ENCODE peak calls at places on chromosomes 5 and 9, in eight cellular contexts. One of them, this sample, is unnamed.
A peak's percentile ranks its signal among the peaks of the same experiment; 100 is the strongest.

GRCh38 chr9:68739631-68740174 is 34.7 kb downstream of the PIP5K1B start:
- DNase-seq in NCI-H510A treated with DMSO at 0.1 percent for 48 hours: no peak
- DNase-seq in non-pigmented ciliary epithelial cell: no peak
- DNase-seq in GM12865: no peak
- DNase-seq in DMS153: no peak
- DNase-seq in nucleus accumbens: no peak
- DNase-seq in cardiac septum: no peak
- DNase-seq in GM04504: no peak
- DNase-seq in this sample: peak; percentile 16

GRCh38 chr5:143248822-143249579 is 154.5 kb downstream of the NR3C1 start:
- DNase-seq in GM12865: no peak
- DNase-seq in nucleus accumbens: no peak
- DNase-seq in DMS153: no peak
- DNase-seq in cardiac septum: no peak
- DNase-seq in GM04504: peak; percentile 79
- DNase-seq in non-pigmented ciliary epithelial cell: no peak
- DNase-seq in NCI-H510A treated with DMSO at 0.1 percent for 48 hours: no peak
- DNase-seq in this sample: no peak

GRCh38 chr9:93945400-93946337 is 9.5 kb downstream of the BARX1 start:
- DNase-seq in GM04504: no peak
- DNase-seq in DMS153: no peak
- DNase-seq in non-pigmented ciliary epithelial cell: no peak
- DNase-seq in GM12865: no peak
- DNase-seq in nucleus accumbens: no peak
- DNase-seq in cardiac septum: no peak
- DNase-seq in NCI-H510A treated with DMSO at 0.1 percent for 48 hours: no peak
- DNase-seq in this sample: no peak

GRCh38 chr9:136950656-136951030 is 1.4 kb upstream of the LCN12 start:
- DNase-seq in DMS153: no peak
- DNase-seq in GM12865: no peak
- DNase-seq in GM04504: no peak
- DNase-seq in non-pigmented ciliary epithelial cell: no peak
- DNase-seq in NCI-H510A treated with DMSO at 0.1 percent for 48 hours: no peak
- DNase-seq in nucleus accumbens: no peak
- DNase-seq in cardiac septum: no peak
- DNase-seq in this sample: no peak

GRCh38 chr9:18149457-18150011 is 324.4 kb upstream of the ADAMTSL1 start:
- DNase-seq in NCI-H510A treated with DMSO at 0.1 percent for 48 hours: no peak
- DNase-seq in GM12865: no peak
- DNase-seq in GM04504: no peak
- DNase-seq in DMS153: no peak
- DNase-seq in non-pigmented ciliary epithelial cell: no peak
- DNase-seq in nucleus accumbens: no peak
- DNase-seq in cardiac septum: no peak
- DNase-seq in this sample: no peak

GRCh38 chr9:131062979-131063378 is 33.4 kb upstream of the AIF1L start:
- DNase-seq in DMS153: no peak
- DNase-seq in GM04504: no peak
- DNase-seq in GM12865: no peak
- DNase-seq in NCI-H510A treated with DMSO at 0.1 percent for 48 hours: no peak
- DNase-seq in nucleus accumbens: no peak
- DNase-seq in non-pigmented ciliary epithelial cell: no peak
- DNase-seq in cardiac septum: no peak
- DNase-seq in this sample: no peak

GRCh38 chr5:142201471-142201887 is 92.9 kb downstream of the NDFIP1 start:
- DNase-seq in NCI-H510A treated with DMSO at 0.1 percent for 48 hours: no peak
- DNase-seq in non-pigmented ciliary epithelial cell: peak; percentile 97
- DNase-seq in GM04504: peak; percentile 84
- DNase-seq in DMS153: no peak
- DNase-seq in cardiac septum: no peak
- DNase-seq in GM12865: no peak
- DNase-seq in nucleus accumbens: no peak
- DNase-seq in this sample: no peak

GRCh38 chr5:147520450-147520849 is 10.6 kb upstream of the DPYSL3 start:
- DNase-seq in non-pigmented ciliary epithelial cell: no peak
- DNase-seq in GM04504: no peak
- DNase-seq in NCI-H510A treated with DMSO at 0.1 percent for 48 hours: no peak
- DNase-seq in cardiac septum: no peak
- DNase-seq in GM12865: no peak
- DNase-seq in nucleus accumbens: no peak
- DNase-seq in DMS153: no peak
- DNase-seq in this sample: no peak

GRCh38 chr5:1471997-1472963 is 27.0 kb upstream of the SLC6A3 start:
- DNase-seq in GM04504: no peak
- DNase-seq in NCI-H510A treated with DMSO at 0.1 percent for 48 hours: no peak
- DNase-seq in DMS153: no peak
- DNase-seq in nucleus accumbens: no peak
- DNase-seq in cardiac septum: peak; percentile 72
- DNase-seq in non-pigmented ciliary epithelial cell: no peak
- DNase-seq in GM12865: peak; percentile 17
- DNase-seq in this sample: peak; percentile 52

GRCh38 chr5:137195483-137195882 is 303.6 kb downstream of the SPOCK1 start:
- DNase-seq in non-pigmented ciliary epithelial cell: no peak
- DNase-seq in cardiac septum: no peak
- DNase-seq in nucleus accumbens: peak; percentile 13
- DNase-seq in NCI-H510A treated with DMSO at 0.1 percent for 48 hours: no peak
- DNase-seq in GM04504: no peak
- DNase-seq in DMS153: peak; percentile 9
- DNase-seq in GM12865: no peak
- DNase-seq in this sample: no peak

GRCh38 chr5:97065475-97065874 is 76.9 kb downstream of the LIX1 start:
- DNase-seq in NCI-H510A treated with DMSO at 0.1 percent for 48 hours: no peak
- DNase-seq in GM12865: no peak
- DNase-seq in GM04504: no peak
- DNase-seq in DMS153: no peak
- DNase-seq in non-pigmented ciliary epithelial cell: no peak
- DNase-seq in nucleus accumbens: no peak
- DNase-seq in cardiac septum: no peak
- DNase-seq in this sample: no peak

GRCh38 chr5:16304846-16305245 is 125.3 kb upstream of the MARCHF11 start:
- DNase-seq in non-pigmented ciliary epithelial cell: no peak
- DNase-seq in cardiac septum: no peak
- DNase-seq in nucleus accumbens: no peak
- DNase-seq in NCI-H510A treated with DMSO at 0.1 percent for 48 hours: no peak
- DNase-seq in DMS153: no peak
- DNase-seq in GM04504: peak; percentile 8
- DNase-seq in GM12865: no peak
- DNase-seq in this sample: no peak

GRCh38 chr9:131826053-131826452 is 86.2 kb upstream of the RAPGEF1 start:
- DNase-seq in nucleus accumbens: no peak
- DNase-seq in cardiac septum: no peak
- DNase-seq in NCI-H510A treated with DMSO at 0.1 percent for 48 hours: no peak
- DNase-seq in DMS153: no peak
- DNase-seq in non-pigmented ciliary epithelial cell: no peak
- DNase-seq in GM04504: no peak
- DNase-seq in GM12865: no peak
- DNase-seq in this sample: no peak

GRCh38 chr9:37683531-37684371 is 33.0 kb downstream of the FRMPD1 start:
- DNase-seq in GM12865: no peak
- DNase-seq in DMS153: no peak
- DNase-seq in NCI-H510A treated with DMSO at 0.1 percent for 48 hours: no peak
- DNase-seq in cardiac septum: no peak
- DNase-seq in non-pigmented ciliary epithelial cell: no peak
- DNase-seq in GM04504: no peak
- DNase-seq in nucleus accumbens: no peak
- DNase-seq in this sample: no peak

GRCh38 chr5:55481293-55481900 is 53.4 kb downstream of the PLPP1 start:
- DNase-seq in GM04504: no peak
- DNase-seq in NCI-H510A treated with DMSO at 0.1 percent for 48 hours: no peak
- DNase-seq in GM12865: no peak
- DNase-seq in DMS153: no peak
- DNase-seq in nucleus accumbens: no peak
- DNase-seq in non-pigmented ciliary epithelial cell: no peak
- DNase-seq in cardiac septum: no peak
- DNase-seq in this sample: no peak

GRCh38 chr9:113587471-113588031 is 124.0 kb downstream of the RGS3 start:
- DNase-seq in nucleus accumbens: peak; percentile 19
- DNase-seq in DMS153: no peak
- DNase-seq in NCI-H510A treated with DMSO at 0.1 percent for 48 hours: no peak
- DNase-seq in non-pigmented ciliary epithelial cell: no peak
- DNase-seq in GM12865: no peak
- DNase-seq in GM04504: no peak
- DNase-seq in cardiac septum: peak; percentile 87
- DNase-seq in this sample: peak; percentile 59

GRCh38 chr5:106415541-106415940 is 1255.2 kb downstream of the EFNA5 start:
- DNase-seq in GM12865: no peak
- DNase-seq in nucleus accumbens: no peak
- DNase-seq in GM04504: peak; percentile 44
- DNase-seq in NCI-H510A treated with DMSO at 0.1 percent for 48 hours: no peak
- DNase-seq in DMS153: no peak
- DNase-seq in non-pigmented ciliary epithelial cell: peak; percentile 93
- DNase-seq in cardiac septum: no peak
- DNase-seq in this sample: no peak

GRCh38 chr5:78504726-78505431 is 143.7 kb downstream of the LHFPL2 start:
- DNase-seq in DMS153: peak; percentile 64
- DNase-seq in NCI-H510A treated with DMSO at 0.1 percent for 48 hours: peak; percentile 46
- DNase-seq in cardiac septum: peak; percentile 90
- DNase-seq in non-pigmented ciliary epithelial cell: peak; percentile 96
- DNase-seq in GM04504: peak; percentile 100
- DNase-seq in GM12865: no peak
- DNase-seq in nucleus accumbens: peak; percentile 85
- DNase-seq in this sample: peak; percentile 78

GRCh38 chr5:119943148-119943547 is 313.8 kb downstream of the FAM170A start:
- DNase-seq in non-pigmented ciliary epithelial cell: no peak
- DNase-seq in cardiac septum: no peak
- DNase-seq in GM04504: no peak
- DNase-seq in nucleus accumbens: no peak
- DNase-seq in DMS153: no peak
- DNase-seq in NCI-H510A treated with DMSO at 0.1 percent for 48 hours: no peak
- DNase-seq in GM12865: no peak
- DNase-seq in this sample: no peak

GRCh38 chr9:96080364-96080763 is 204.9 kb downstream of the ERCC6L2 start:
- DNase-seq in GM04504: no peak
- DNase-seq in non-pigmented ciliary epithelial cell: no peak
- DNase-seq in DMS153: no peak
- DNase-seq in GM12865: no peak
- DNase-seq in cardiac septum: no peak
- DNase-seq in nucleus accumbens: no peak
- DNase-seq in NCI-H510A treated with DMSO at 0.1 percent for 48 hours: no peak
- DNase-seq in this sample: no peak

GRCh38 chr5:179296150-179296821 is 49.0 kb downstream of the ADAMTS2 start:
- DNase-seq in NCI-H510A treated with DMSO at 0.1 percent for 48 hours: no peak
- DNase-seq in nucleus accumbens: no peak
- DNase-seq in GM04504: no peak
- DNase-seq in GM12865: no peak
- DNase-seq in DMS153: no peak
- DNase-seq in cardiac septum: peak; percentile 65
- DNase-seq in non-pigmented ciliary epithelial cell: no peak
- DNase-seq in this sample: no peak

GRCh38 chr9:135526730-135527571 is 5.7 kb downstream of the LCN1 start:
- DNase-seq in GM12865: no peak
- DNase-seq in DMS153: no peak
- DNase-seq in non-pigmented ciliary epithelial cell: no peak
- DNase-seq in cardiac septum: no peak
- DNase-seq in nucleus accumbens: no peak
- DNase-seq in GM04504: no peak
- DNase-seq in NCI-H510A treated with DMSO at 0.1 percent for 48 hours: no peak
- DNase-seq in this sample: no peak

GRCh38 chr9:136046555-136046921 is 48.6 kb downstream of the NACC2 start:
- DNase-seq in nucleus accumbens: no peak
- DNase-seq in GM12865: no peak
- DNase-seq in NCI-H510A treated with DMSO at 0.1 percent for 48 hours: no peak
- DNase-seq in GM04504: no peak
- DNase-seq in cardiac septum: no peak
- DNase-seq in non-pigmented ciliary epithelial cell: no peak
- DNase-seq in DMS153: no peak
- DNase-seq in this sample: no peak

GRCh38 chr5:115372121-115372520 is 75.7 kb upstream of the CCDC112 start:
- DNase-seq in NCI-H510A treated with DMSO at 0.1 percent for 48 hours: no peak
- DNase-seq in DMS153: no peak
- DNase-seq in non-pigmented ciliary epithelial cell: no peak
- DNase-seq in GM04504: peak; percentile 16
- DNase-seq in cardiac septum: no peak
- DNase-seq in GM12865: no peak
- DNase-seq in nucleus accumbens: no peak
- DNase-seq in this sample: no peak

GRCh38 chr9:94921656-94922055 is 195.2 kb downstream of the AOPEP start:
- DNase-seq in GM04504: no peak
- DNase-seq in nucleus accumbens: no peak
- DNase-seq in NCI-H510A treated with DMSO at 0.1 percent for 48 hours: no peak
- DNase-seq in cardiac septum: no peak
- DNase-seq in DMS153: no peak
- DNase-seq in GM12865: no peak
- DNase-seq in non-pigmented ciliary epithelial cell: no peak
- DNase-seq in this sample: no peak

GRCh38 chr5:130289132-130290088 is 385.1 kb downstream of the CHSY3 start:
- DNase-seq in GM04504: peak; percentile 19
- DNase-seq in cardiac septum: no peak
- DNase-seq in non-pigmented ciliary epithelial cell: no peak
- DNase-seq in GM12865: no peak
- DNase-seq in NCI-H510A treated with DMSO at 0.1 percent for 48 hours: no peak
- DNase-seq in DMS153: no peak
- DNase-seq in nucleus accumbens: no peak
- DNase-seq in this sample: no peak

GRCh38 chr5:133806847-133807246 is 161.6 kb downstream of the C5orf15 start:
- DNase-seq in nucleus accumbens: no peak
- DNase-seq in GM12865: no peak
- DNase-seq in GM04504: no peak
- DNase-seq in NCI-H510A treated with DMSO at 0.1 percent for 48 hours: no peak
- DNase-seq in non-pigmented ciliary epithelial cell: no peak
- DNase-seq in cardiac septum: no peak
- DNase-seq in DMS153: peak; percentile 15
- DNase-seq in this sample: no peak

GRCh38 chr5:67494186-67494842 is 297.7 kb upstream of the CD180 start:
- DNase-seq in DMS153: peak; percentile 67
- DNase-seq in NCI-H510A treated with DMSO at 0.1 percent for 48 hours: peak; percentile 60
- DNase-seq in cardiac septum: no peak
- DNase-seq in GM04504: no peak
- DNase-seq in non-pigmented ciliary epithelial cell: no peak
- DNase-seq in nucleus accumbens: peak; percentile 33
- DNase-seq in GM12865: no peak
- DNase-seq in this sample: no peak

This sample was measured in posterior cingulate gyrus.